ENCODE peak calls at places on chromosomes 1 and 21, in four cellular contexts. V, E, F and U are unnamed samples.

GRCh38 chr1:153796786-153797659 is 21.8 kb downstream of the SLC27A3 start:
- DNase-seq in V (peak; percentile 96), E (peak; percentile 85), F (peak; percentile 93), U (peak; percentile 90)

GRCh38 chr1:206880310-206880709 is 14.9 kb downstream of the IL20 start:
- DNase-seq in V (no peak), E (no peak), F (no peak), U (no peak)

GRCh38 chr1:153358691-153358975 is 979 bp downstream of the S100A9 start:
- DNase-seq in V (no peak), E (no peak), F (no peak), U (no peak)

GRCh38 chr1:211174375-211174774 is 40.4 kb upstream of the KCNH1 start:
- DNase-seq in V (no peak), E (no peak), F (no peak), U (no peak)

GRCh38 chr1:26521669-26522030 is 7.9 kb upstream of the RPS6KA1 start:
- DNase-seq in V (no peak), E (no peak), F (no peak), U (no peak)

GRCh38 chr1:234559152-234559916 is 50.6 kb downstream of the IRF2BP2 start:
- DNase-seq in V (no peak), E (peak; percentile 39), F (no peak), U (no peak)

GRCh38 chr1:88763649-88764406 is 79.8 kb downstream of the PKN2 start:
- DNase-seq in V (no peak), E (no peak), F (no peak), U (no peak)

GRCh38 chr21:31732891-31733520 is 1.1 kb upstream of the SCAF4 start:
- DNase-seq in V (peak; percentile 59), E (no peak), F (no peak), U (peak; percentile 20)

GRCh38 chr1:201497935-201498509 is 8.9 kb downstream of the CSRP1 start:
- DNase-seq in V (no peak), E (no peak), F (no peak), U (no peak)

GRCh38 chr1:160651428-160652064 is 4.7 kb upstream of the SLAMF1 start:
- DNase-seq in V (no peak), E (no peak), F (no peak), U (no peak)
- H3K4me3 ChIP-seq in V (no peak overlapping the region), E (no peak overlapping the region), F (no peak overlapping the region), U (no peak overlapping the region)

GRCh38 chr21:33584455-33584854 is 4.0 kb downstream of the DONSON start:
- DNase-seq in V (no peak), E (no peak), F (no peak), U (no peak)

GRCh38 chr21:33578214-33578613 is 10.3 kb downstream of the DONSON start:
- DNase-seq in V (no peak), E (no peak), F (no peak), U (no peak)

GRCh38 chr21:33578959-33579542 is 9.4 kb downstream of the DONSON start:
- DNase-seq in V (no peak), E (no peak), F (no peak), U (no peak)
- TF ChIP-seq POLR2AphosphoS5 in V (no peak), E (no peak), F (no peak), U (no peak)

GRCh38 chr1:173481195-173481772 is 4.1 kb downstream of the PRDX6 start:
- DNase-seq in V (no peak), E (no peak), F (no peak), U (no peak)

GRCh38 chr1:173478099-173478555 is 992 bp downstream of the PRDX6 start:
- DNase-seq in V (peak; percentile 20), E (no peak), F (peak; percentile 58), U (peak; percentile 47)

GRCh38 chr1:173476664-173477285 is 360 bp upstream of the PRDX6 start:
- DNase-seq in V (peak; percentile 97), E (peak; percentile 86), F (peak; percentile 89), U (peak; percentile 94)

GRCh38 chr1:173477286-173478098 is at the start of gene PRDX6:
- DNase-seq in V (peak; percentile 92), E (peak; percentile 56), F (peak; percentile 53), U (peak; percentile 59)

DNA sequence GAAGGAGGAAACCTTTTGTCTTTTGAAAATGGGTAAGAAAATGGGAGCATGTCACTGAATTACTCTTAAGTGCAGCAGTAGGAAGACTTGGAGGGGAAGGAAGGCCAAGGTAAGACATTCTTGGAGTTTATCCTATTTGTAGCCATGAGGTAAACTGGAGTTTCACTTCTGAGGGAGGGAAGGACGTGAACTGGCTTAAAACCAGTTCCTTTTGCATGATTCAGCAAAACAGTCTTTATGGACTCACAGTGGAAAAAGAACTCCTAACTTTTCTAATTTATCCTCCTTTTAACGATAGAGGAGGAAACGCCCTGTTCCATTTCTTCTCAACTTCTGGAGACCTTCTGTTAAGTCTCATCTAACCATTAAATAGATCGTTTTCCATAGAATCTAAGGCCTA is 2.5 kb downstream of the PRDX6 start:
- DNase-seq in V (no peak), E (no peak), F (no peak), U (no peak)
- H3K4me3 ChIP-seq in V (peak overlapping the region; percentile 96), E (peak overlapping the region; percentile 91), F (peak overlapping the region; percentile 78), U (no peak overlapping the region)

GRCh38 chr1:16464917-16465625 is 24.5 kb downstream of the NECAP2 start:
- DNase-seq in V (no peak), E (no peak), F (no peak), U (no peak)
- TF ChIP-seq POLR2AphosphoS5 in V (no peak), E (no peak), F (no peak), U (no peak)

GRCh38 chr1:27569506-27570382 is 34.2 kb downstream of the AHDC1 start:
- DNase-seq in V (peak; percentile 62), E (no peak), F (no peak), U (no peak)

GRCh38 chr1:27570383-27570755 is 33.6 kb downstream of the AHDC1 start:
- DNase-seq in V (no peak), E (no peak), F (no peak), U (no peak)

GRCh38 chr1:27571439-27572018 is 32.4 kb downstream of the AHDC1 start:
- DNase-seq in V (peak; percentile 68), E (no peak), F (no peak), U (no peak)

GRCh38 chr1:27572019-27572678 is 31.8 kb downstream of the AHDC1 start:
- DNase-seq in V (peak; percentile 73), E (no peak), F (no peak), U (no peak)

DNA sequence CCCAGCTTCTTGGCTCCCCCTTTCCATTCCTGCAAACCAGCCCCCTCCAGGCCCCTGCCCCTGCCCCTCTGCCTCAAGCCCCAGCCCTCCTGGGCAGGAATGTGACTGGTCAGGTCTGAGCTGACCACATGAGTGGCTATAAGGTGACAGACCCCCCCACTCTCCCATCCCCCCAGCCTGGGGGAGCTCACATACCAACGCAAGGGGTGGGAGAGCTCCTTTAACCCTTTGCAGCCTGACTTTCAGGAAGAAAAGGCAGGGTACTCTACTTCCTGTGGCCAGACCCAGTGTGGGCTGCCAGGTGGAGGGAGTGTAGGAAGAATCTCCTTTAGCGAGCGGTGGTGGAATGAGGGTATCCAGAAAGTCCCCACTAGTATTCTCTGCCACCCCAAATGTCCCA is 33.1 kb downstream of the AHDC1 start:
- DNase-seq in V (peak; percentile 86), E (no peak), F (no peak), U (no peak)
- H3K4me3 ChIP-seq in V (peak overlapping the region; percentile 54), E (no peak overlapping the region), F (no peak overlapping the region), U (no peak overlapping the region)

DNA sequence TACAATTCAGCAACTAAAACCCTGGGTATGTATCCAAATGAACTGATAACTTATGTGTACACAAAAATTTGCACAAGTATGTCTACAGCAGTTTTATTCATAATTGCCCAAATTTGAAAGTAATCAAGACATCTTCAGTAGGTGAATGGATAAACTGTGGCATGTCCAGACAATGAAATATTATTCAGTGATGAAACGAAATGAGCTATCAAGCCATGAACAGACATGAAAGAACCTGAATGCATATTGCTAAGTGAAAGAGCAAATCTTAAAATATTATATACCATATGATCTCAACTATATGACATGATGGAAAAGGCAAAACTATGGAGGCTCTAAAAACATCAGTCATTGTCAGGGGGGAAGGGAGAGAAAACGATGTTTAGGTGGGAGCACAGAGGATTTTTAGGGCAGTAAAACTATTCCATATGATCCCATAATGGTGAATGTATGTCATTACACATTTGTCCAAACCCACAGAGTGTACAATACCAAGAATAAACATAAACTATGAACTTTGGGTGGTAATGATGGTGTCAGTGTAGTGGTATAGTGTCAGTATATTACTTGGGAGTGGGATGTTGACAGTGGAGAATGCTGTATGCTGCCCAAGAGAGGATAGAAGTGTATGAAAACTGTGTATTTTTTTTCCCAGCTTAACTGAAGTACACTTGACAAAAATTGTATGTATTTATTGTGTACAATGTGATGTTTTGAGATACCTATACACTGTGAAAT is 92.8 kb upstream of the PPP2R5A start:
- DNase-seq in V (no peak), E (no peak), F (no peak), U (no peak)
- TF ChIP-seq POLR2AphosphoS5 in V (no peak), E (no peak), F (no peak), U (no peak)

DNA sequence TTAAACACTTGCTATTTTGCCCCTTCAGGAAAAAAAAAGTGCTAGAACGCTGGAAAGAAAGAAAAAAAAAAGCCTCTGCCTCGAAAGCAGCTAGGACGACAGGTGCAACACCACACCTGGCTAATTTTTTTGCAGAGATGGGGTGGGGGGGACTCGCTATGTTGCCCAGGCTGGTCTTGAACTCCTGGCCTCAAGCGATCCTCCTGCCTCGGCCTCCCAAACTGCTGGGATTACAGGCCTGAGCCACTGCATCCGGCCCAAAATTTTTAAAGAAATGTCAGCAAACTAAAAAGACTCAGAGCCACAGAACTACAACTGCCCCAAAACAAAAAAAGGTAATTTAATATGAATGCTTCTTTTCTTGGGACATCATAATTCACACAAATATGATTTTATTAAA is 1.4 kb downstream of the DOCK7 start:
- DNase-seq in V (no peak), E (no peak), F (no peak), U (no peak)
- H3K4me3 ChIP-seq in V (peak overlapping the region; percentile 89), E (peak overlapping the region; percentile 63), F (peak overlapping the region; percentile 94), U (peak overlapping the region; percentile 75)

GRCh38 chr1:78833491-78833890 is 173.0 kb downstream of the ADGRL4 start:
- DNase-seq in V (no peak), E (no peak), F (no peak), U (no peak)

GRCh38 chr1:78830321-78830720 is 176.2 kb downstream of the ADGRL4 start:
- DNase-seq in V (peak; percentile 18), E (no peak), F (no peak), U (no peak)

GRCh38 chr1:78836736-78837135 is 169.8 kb downstream of the ADGRL4 start:
- DNase-seq in V (no peak), E (no peak), F (no peak), U (no peak)

GRCh38 chr1:78834201-78834741 is 172.3 kb downstream of the ADGRL4 start:
- DNase-seq in V (no peak), E (no peak), F (no peak), U (no peak)

DNA sequence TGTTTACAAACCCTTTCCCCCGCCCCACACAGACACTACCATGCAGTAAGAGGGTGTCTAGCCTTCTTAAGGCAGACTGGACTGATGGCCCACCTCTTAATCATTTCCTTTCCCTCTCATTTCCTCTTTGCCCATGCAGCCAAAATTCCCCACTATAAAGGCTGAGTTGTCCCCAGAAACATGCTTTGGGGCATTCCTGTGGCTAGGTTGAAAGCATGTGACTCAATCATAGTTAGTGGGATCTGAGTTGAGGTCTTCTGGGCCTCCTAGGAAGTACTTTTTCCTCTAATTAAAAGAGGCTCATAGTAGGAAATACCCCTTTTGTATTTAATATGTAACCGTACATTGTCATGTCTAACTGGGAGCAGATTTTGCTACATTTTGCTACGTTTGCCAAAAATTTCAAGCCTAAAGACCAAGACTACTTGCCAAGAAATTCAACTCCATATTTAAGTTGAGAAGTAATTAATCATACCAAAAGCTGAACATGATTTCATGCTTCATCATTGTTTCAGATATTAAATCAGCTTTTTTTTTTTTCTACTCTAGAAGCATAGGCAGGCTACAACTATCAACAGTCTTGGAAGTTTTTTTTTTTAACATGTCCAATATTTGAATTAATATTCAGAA is 174.7 kb downstream of the ADGRL4 start:
- DNase-seq in V (no peak), E (no peak), F (no peak), U (no peak)
- TF ChIP-seq POLR2AphosphoS5 in V (no peak), E (no peak), F (no peak), U (no peak)